ENCODE peak calls at places on chromosomes 6 and 20, in ten cellular contexts. Z is T-helper 22 cell; E is T follicular helper cell; G is left lung; X is amniotic stem cell; T is stimulated activated CD8-positive, alpha-beta memory T cell treated with anti-CD3 and anti-CD28 coated beads, Interleukin-7, amount 100 ng/mL, for 1 hour; I is NT2/D1; L is left ventricle myocardium inferior; W is AG20443; M is activated CD4-positive, alpha-beta T cell treated with anti-CD3 and anti-CD28 coated beads, Interleukin-2, amount 10 ng/mL, durations not matched to agents 7 days and 5 days. R is an unnamed sample.

GRCh38 chr20:47748851-47749250 is 36.4 kb downstream of the SULF2 start:
- DNase-seq in Z (no peak), E (no peak), G (no peak), X (no peak), T (no peak), I (no peak), L (no peak), W (no peak), M (no peak), R (no peak)

GRCh38 chr20:24911461-24911860 is 37.6 kb upstream of the CST7 start:
- DNase-seq in Z (no peak), E (no peak), G (no peak), X (no peak), T (no peak), I (peak), L (no peak), W (no peak), M (no peak), R (no peak)

GRCh38 chr6:127547909-127548649 is 28.9 kb upstream of the C6orf58 start:
- DNase-seq in Z (no peak), E (no peak), G (no peak), X (no peak), T (no peak), I (no peak), L (no peak), W (peak), M (no peak), R (no peak)

GRCh38 chr20:21698494-21699215 is 6.8 kb upstream of the PAX1 start:
- DNase-seq in Z (no peak), E (no peak), G (no peak), X (no peak), T (no peak), I (no peak), L (no peak), W (no peak), M (no peak), R (no peak)

GRCh38 chr6:126064994-126065401 is 78.7 kb downstream of the TRMT11 start:
- DNase-seq in Z (no peak), E (no peak), G (no peak), X (no peak), T (no peak), I (no peak), L (no peak), W (no peak), M (no peak), R (no peak)

GRCh38 chr6:20377623-20378265 is 23.9 kb upstream of the E2F3 start:
- DNase-seq in Z (no peak), E (no peak), G (no peak), X (peak), T (no peak), I (no peak), L (no peak), W (peak), M (no peak), R (no peak)

GRCh38 chr6:53244958-53245357 is 96.3 kb upstream of the GCM1 start:
- DNase-seq in Z (no peak), E (no peak), G (peak), X (no peak), T (no peak), I (no peak), L (no peak), W (no peak), M (no peak), R (no peak)

GRCh38 chr20:51678041-51678697 is 90.0 kb downstream of the ATP9A start:
- DNase-seq in Z (no peak), E (no peak), G (no peak), X (no peak), T (no peak), I (no peak), L (no peak), W (peak), M (no peak), R (no peak)

GRCh38 chr6:40806479-40806878 is 219.3 kb upstream of the LRFN2 start:
- DNase-seq in Z (no peak), E (no peak), G (no peak), X (no peak), T (no peak), I (no peak), L (no peak), W (peak), M (no peak), R (no peak)

GRCh38 chr6:1538810-1539482 is 70.8 kb upstream of the FOXC1 start:
- DNase-seq in Z (no peak), E (no peak), G (no peak), X (no peak), T (no peak), I (no peak), L (peak), W (no peak), M (no peak), R (no peak)

GRCh38 chr6:94494500-94494899 is 1075.1 kb upstream of the EPHA7 start:
- DNase-seq in Z (no peak), E (no peak), G (no peak), X (no peak), T (no peak), I (no peak), L (no peak), W (no peak), M (no peak), R (no peak)

GRCh38 chr6:116483616-116484015 is 22.4 kb downstream of the CALHM6 start:
- DNase-seq in Z (no peak), E (no peak), G (no peak), X (no peak), T (no peak), I (no peak), L (no peak), W (no peak), M (no peak), R (no peak)

GRCh38 chr6:151629791-151630190 is 136.0 kb downstream of the CCDC170 start:
- DNase-seq in Z (no peak), E (no peak), G (no peak), X (no peak), T (no peak), I (no peak), L (no peak), W (no peak), M (no peak), R (no peak)

GRCh38 chr6:14144678-14145113 is 27.1 kb downstream of the CD83 start:
- DNase-seq in Z (peak), E (peak), G (peak), X (peak), T (peak), I (peak), L (peak), W (peak), M (peak), R (peak)

GRCh38 chr6:110999634-111000270 is 17.9 kb downstream of the RPF2 start:
- DNase-seq in Z (no peak), E (no peak), G (no peak), X (no peak), T (no peak), I (no peak), L (no peak), W (peak), M (no peak), R (no peak)

GRCh38 chr6:153976921-153977693 is 61.9 kb upstream of the OPRM1 start:
- DNase-seq in Z (no peak), E (no peak), G (no peak), X (no peak), T (no peak), I (no peak), L (no peak), W (peak), M (no peak), R (no peak)

GRCh38 chr6:88008821-88009220 is 38.8 kb upstream of the SPACA1 start:
- DNase-seq in Z (no peak), E (no peak), G (no peak), X (no peak), T (no peak), I (no peak), L (no peak), W (peak), M (no peak), R (no peak)

GRCh38 chr20:25600632-25601031 is 15.3 kb upstream of the NINL start:
- DNase-seq in Z (no peak), E (no peak), G (no peak), X (no peak), T (no peak), I (no peak), L (no peak), W (no peak), M (no peak), R (no peak)

GRCh38 chr20:58260006-58260405 is 31.6 kb upstream of the ANKRD60 start:
- DNase-seq in Z (no peak), E (no peak), G (no peak), X (no peak), T (no peak), I (no peak), L (no peak), W (peak), M (no peak), R (no peak)

GRCh38 chr6:128127650-128128049 is 226.8 kb upstream of the THEMIS start:
- DNase-seq in Z (no peak), E (no peak), G (no peak), X (no peak), T (no peak), I (no peak), L (no peak), W (no peak), M (no peak), R (no peak)

GRCh38 chr6:30196376-30196775 is 16.8 kb downstream of the TRIM26 start:
- DNase-seq in Z (no peak), E (no peak), G (no peak), X (no peak), T (no peak), I (no peak), L (no peak), W (no peak), M (no peak), R (no peak)

GRCh38 chr20:14062786-14063185 is 67.5 kb downstream of the MACROD2 start:
- DNase-seq in Z (no peak), E (no peak), G (no peak), X (no peak), T (no peak), I (no peak), L (no peak), W (peak), M (no peak), R (no peak)

GRCh38 chr6:112581015-112581414 is 233.9 kb downstream of the RFPL4B start:
- DNase-seq in Z (no peak), E (no peak), G (no peak), X (no peak), T (no peak), I (no peak), L (no peak), W (no peak), M (no peak), R (no peak)

GRCh38 chr20:28562510-28562898 is 2695.0 kb upstream of the DEFB115 start:
- DNase-seq in Z (no peak), E (no peak), G (no peak), X (no peak), T (no peak), I (no peak), L (no peak), W (peak), M (no peak), R (no peak)

GRCh38 chr6:133099573-133099972 is 141.6 kb upstream of the EYA4 start:
- DNase-seq in Z (no peak), E (no peak), G (no peak), X (peak), T (no peak), I (peak), L (no peak), W (no peak), M (no peak), R (no peak)

GRCh38 chr6:64175311-64175710 is 539.7 kb downstream of the PHF3 start:
- DNase-seq in Z (no peak), E (no peak), G (no peak), X (no peak), T (no peak), I (no peak), L (no peak), W (no peak), M (no peak), R (no peak)

GRCh38 chr6:35706468-35706867 is 17.8 kb upstream of the FKBP5 start:
- DNase-seq in Z (no peak), E (no peak), G (no peak), X (no peak), T (no peak), I (no peak), L (no peak), W (no peak), M (no peak), R (no peak)

GRCh38 chr20:37357481-37358365 is 11.8 kb downstream of the SRC start:
- DNase-seq in Z (no peak), E (no peak), G (no peak), X (no peak), T (no peak), I (no peak), L (no peak), W (no peak), M (no peak), R (no peak)

GRCh38 chr6:35376282-35376681 is 33.9 kb downstream of the PPARD start:
- DNase-seq in Z (no peak), E (no peak), G (no peak), X (no peak), T (no peak), I (no peak), L (no peak), W (no peak), M (no peak), R (no peak)

GRCh38 chr20:40980828-40981310 is 47.8 kb upstream of the TOP1 start:
- DNase-seq in Z (no peak), E (no peak), G (no peak), X (no peak), T (no peak), I (no peak), L (no peak), W (no peak), M (no peak), R (no peak)

GRCh38 chr20:59435496-59435895 is 135.1 kb downstream of the EDN3 start:
- DNase-seq in Z (no peak), E (no peak), G (no peak), X (no peak), T (no peak), I (no peak), L (no peak), W (no peak), M (no peak), R (no peak)

GRCh38 chr6:33885121-33886057 is 81.6 kb upstream of the MLN start:
- DNase-seq in Z (no peak), E (no peak), G (peak), X (no peak), T (no peak), I (no peak), L (no peak), W (peak), M (no peak), R (no peak)

GRCh38 chr20:50438986-50439407 is 71.2 kb upstream of the PTPN1 start:
- DNase-seq in Z (no peak), E (no peak), G (no peak), X (peak), T (no peak), I (no peak), L (no peak), W (peak), M (no peak), R (no peak)

GRCh38 chr20:59781236-59781635 is 152.2 kb downstream of the SYCP2 start:
- DNase-seq in Z (no peak), E (no peak), G (no peak), X (no peak), T (no peak), I (no peak), L (no peak), W (no peak), M (no peak), R (no peak)

GRCh38 chr20:3407426-3408250 is at the start of gene DNAAF9:
- DNase-seq in Z (peak), E (peak), G (peak), X (peak), T (peak), I (peak), L (peak), W (peak), M (peak), R (peak)

GRCh38 chr20:56460459-56460858 is 8.0 kb upstream of the RTF2 start:
- DNase-seq in Z (peak), E (no peak), G (no peak), X (no peak), T (peak), I (no peak), L (no peak), W (no peak), M (peak), R (peak)

GRCh38 chr6:38739532-38739931 is 24.4 kb downstream of the DNAH8 start:
- DNase-seq in Z (no peak), E (no peak), G (no peak), X (no peak), T (no peak), I (no peak), L (no peak), W (no peak), M (no peak), R (no peak)

GRCh38 chr20:23629542-23630391 is 8.0 kb downstream of the CST3 start:
- DNase-seq in Z (no peak), E (no peak), G (no peak), X (no peak), T (no peak), I (no peak), L (no peak), W (no peak), M (no peak), R (no peak)

GRCh38 chr20:18633411-18633810 is 45.6 kb downstream of the DTD1 start:
- DNase-seq in Z (no peak), E (no peak), G (no peak), X (no peak), T (no peak), I (no peak), L (no peak), W (no peak), M (no peak), R (no peak)